ENCODE peak calls at places on chromosomes 12 and 14, in six cellular contexts. P, B, A, H, D and T are unnamed samples.

GRCh38 chr14:31792726-31793125 is 231.5 kb downstream of the NUBPL start:
- DNase-seq in P (no peak), B (no peak), A (no peak), H (no peak), D (no peak), T (no peak)

GRCh38 chr12:129193263-129193871 is 340.1 kb downstream of the GLT1D1 start:
- DNase-seq in P (peak; percentile 9), B (no peak), A (peak; percentile 24), H (peak; percentile 30), D (no peak), T (peak; percentile 29)

GRCh38 chr12:48380596-48380995 is 29.9 kb upstream of the ZNF641 start:
- DNase-seq in P (no peak), B (no peak), A (no peak), H (no peak), D (no peak), T (no peak)

GRCh38 chr14:65002586-65003210 is 16.0 kb downstream of the FNTB start:
- DNase-seq in P (peak; percentile 74), B (no peak), A (no peak), H (peak; percentile 32), D (no peak), T (no peak)

GRCh38 chr12:129900306-129900705 is 3.5 kb downstream of the TMEM132D start:
- DNase-seq in P (no peak), B (no peak), A (no peak), H (no peak), D (no peak), T (no peak)

GRCh38 chr12:52233462-52234141 is 559 bp downstream of the KRT7 start:
- DNase-seq in P (no peak), B (peak; percentile 55), A (no peak), H (no peak), D (no peak), T (no peak)

GRCh38 chr12:70571705-70572269 is 65.4 kb downstream of the PTPRB start:
- DNase-seq in P (no peak), B (no peak), A (no peak), H (no peak), D (no peak), T (no peak)

GRCh38 chr12:122721057-122721545 is 4.5 kb upstream of the HCAR3 start:
- DNase-seq in P (peak; percentile 16), B (no peak), A (no peak), H (peak; percentile 58), D (no peak), T (no peak)

GRCh38 chr12:76569685-76570604 is 10.4 kb upstream of the OSBPL8 start:
- DNase-seq in P (no peak), B (no peak), A (no peak), H (no peak), D (no peak), T (no peak)

DNA sequence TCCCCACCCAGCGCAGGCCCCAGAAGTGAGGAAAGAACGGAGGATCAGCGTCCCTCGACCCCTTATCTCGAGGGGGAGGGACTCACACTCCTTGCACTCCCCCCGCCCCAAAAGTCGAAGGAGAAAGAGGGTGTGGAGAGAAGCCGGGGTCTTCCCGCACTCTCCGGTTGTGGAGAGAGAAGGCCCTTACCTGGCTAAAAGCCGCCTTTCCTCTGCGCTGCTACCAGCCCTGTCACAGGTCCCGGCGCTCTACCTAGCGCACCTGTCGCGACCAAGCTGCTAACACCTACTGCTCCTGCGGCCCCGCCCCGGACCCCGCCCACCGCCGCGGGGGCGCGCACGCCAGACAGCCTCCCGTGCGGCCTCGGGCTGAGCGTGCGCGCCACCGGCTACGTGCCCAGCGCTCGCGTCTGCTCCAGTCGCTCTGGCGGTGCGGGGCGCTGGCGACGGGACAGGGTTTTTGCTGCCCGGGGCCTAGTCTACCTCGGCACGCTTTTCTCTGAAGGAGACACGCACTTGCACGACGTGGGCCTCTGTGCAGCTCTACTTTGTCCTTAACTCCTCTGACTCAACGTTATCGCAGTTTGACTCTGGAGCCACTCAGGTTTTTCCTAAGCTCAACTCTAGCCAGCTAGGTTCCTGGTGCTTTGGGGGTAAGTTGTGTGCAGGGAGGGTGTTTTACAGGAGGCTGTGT is at the start of gene LIMA1:
- DNase-seq in P (peak; percentile 78), B (peak; percentile 96), A (peak; percentile 96), H (peak; percentile 76), D (peak; percentile 88), T (peak; percentile 73)
- TF ChIP-seq CTCF in P (no peak), B (peak; percentile 52), A (no peak), H (no peak), D (peak; percentile 79), T (no peak)

DNA sequence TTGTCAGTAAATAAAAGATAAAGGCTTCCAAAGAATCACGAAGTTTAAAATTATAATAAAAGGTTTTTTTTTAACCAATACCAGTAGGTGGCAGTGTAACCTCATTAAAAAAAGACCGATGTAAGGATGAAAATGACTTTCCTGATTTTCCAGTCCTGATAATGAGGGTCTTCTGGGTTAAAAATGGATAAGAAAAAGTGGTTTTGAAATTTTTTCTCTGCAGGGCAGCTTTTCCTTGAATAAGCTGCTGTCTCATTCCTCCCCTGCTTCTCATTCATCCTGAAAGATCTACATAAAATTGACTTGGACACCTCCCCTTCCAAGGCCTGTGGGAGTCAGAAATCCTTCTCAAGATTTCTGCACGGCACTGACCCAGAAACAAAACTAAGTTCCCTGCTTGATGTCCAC is 58.9 kb upstream of the FBXO33 start:
- DNase-seq in P (peak; percentile 66), B (no peak), A (no peak), H (peak; percentile 70), D (no peak), T (no peak)
- TF ChIP-seq CTCF in P (no peak), B (peak; percentile 45), A (no peak), H (peak; percentile 18), D (peak; percentile 37), T (peak; percentile 81)

GRCh38 chr12:75345531-75345930 is 11.1 kb downstream of the GLIPR1L1 start:
- DNase-seq in P (peak; percentile 20), B (no peak), A (no peak), H (no peak), D (no peak), T (no peak)
- TF ChIP-seq CTCF in P (no peak), B (no peak), A (no peak), H (no peak), D (no peak), T (no peak)

DNA sequence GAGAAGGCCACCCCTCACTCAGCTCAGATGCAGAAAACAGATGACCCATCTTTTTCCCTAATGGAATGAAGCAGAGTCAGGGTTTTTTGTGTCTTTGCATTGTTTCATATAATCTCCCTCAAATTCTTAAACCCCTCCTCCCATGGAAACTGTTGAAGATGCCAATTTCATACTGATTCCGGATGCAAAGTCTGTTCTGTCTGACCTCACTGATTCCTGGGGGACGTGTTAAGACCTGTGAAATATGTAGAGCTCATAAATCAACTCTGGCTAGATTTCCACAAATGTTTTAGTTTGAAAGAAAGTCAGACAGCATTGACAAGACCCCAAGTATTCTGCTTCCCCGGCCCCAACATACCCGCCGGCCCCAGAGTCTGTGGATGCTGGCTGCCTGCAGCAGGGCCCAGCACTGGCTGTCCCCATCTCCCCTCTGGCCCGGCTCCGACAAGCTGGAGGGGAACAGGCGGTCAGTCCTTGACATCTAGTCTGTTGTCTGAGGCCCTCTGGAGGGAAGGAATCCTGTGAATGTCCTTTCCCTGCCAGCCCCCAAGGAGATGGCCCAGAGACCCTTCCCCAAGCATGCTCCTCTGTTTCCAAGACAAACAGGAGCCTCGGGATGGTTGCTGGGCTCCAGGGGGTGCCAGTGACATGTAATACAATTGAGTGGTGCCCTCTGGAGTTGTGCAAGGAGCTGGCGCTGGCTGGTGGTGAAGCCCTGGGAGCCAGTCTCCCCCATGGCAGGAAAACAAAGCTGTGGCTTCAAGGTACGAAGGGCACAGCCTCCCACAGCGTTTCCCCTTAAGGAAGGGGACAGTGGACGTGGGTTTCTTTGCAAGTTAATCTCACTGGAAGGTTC is 22.4 kb downstream of the FBLN5 start:
- DNase-seq in P (peak; percentile 63), B (no peak), A (no peak), H (no peak), D (no peak), T (no peak)
- TF ChIP-seq CTCF in P (no peak), B (no peak), A (no peak), H (no peak), D (no peak), T (no peak)

DNA sequence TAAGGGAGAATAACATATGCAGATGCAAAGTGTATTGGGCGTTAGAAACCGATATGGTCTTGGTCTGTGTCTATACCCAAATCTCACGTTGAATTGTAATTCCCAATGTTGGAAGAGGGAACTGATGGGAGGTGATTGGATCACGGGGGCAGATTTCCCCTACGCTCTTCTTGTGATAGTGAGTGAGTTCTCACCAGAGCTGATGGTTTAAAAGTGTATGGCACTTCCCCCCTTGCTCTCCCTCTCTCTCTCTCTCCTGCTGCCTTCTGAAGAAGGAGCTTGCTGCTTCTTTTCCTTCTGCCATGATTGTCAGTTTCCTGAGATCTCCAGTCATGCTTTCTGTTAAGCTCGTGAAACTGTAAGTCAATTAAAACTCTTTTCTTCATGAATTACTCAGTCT is 1891.2 kb upstream of the FLRT2 start:
- DNase-seq in P (no peak), B (no peak), A (no peak), H (no peak), D (no peak), T (no peak)
- TF ChIP-seq CTCF in P (no peak), B (no peak), A (no peak), H (no peak), D (no peak), T (no peak)

GRCh38 chr12:9647825-9648700 is 21.4 kb upstream of the CLEC2D start:
- DNase-seq in P (peak; percentile 65), B (peak; percentile 98), A (peak; percentile 65), H (peak; percentile 80), D (peak; percentile 79), T (peak; percentile 58)
- TF ChIP-seq CTCF in P (peak; percentile 6), B (peak; percentile 19), A (no peak), H (no peak), D (peak; percentile 25), T (peak; percentile 21)

GRCh38 chr12:79000501-79000900 is 135.9 kb downstream of the SYT1 start:
- DNase-seq in P (peak; percentile 32), B (no peak), A (no peak), H (no peak), D (no peak), T (no peak)

GRCh38 chr12:79001404-79001803 is 136.8 kb downstream of the SYT1 start:
- DNase-seq in P (no peak), B (no peak), A (no peak), H (no peak), D (no peak), T (no peak)

GRCh38 chr12:79008591-79008990 is 144.0 kb downstream of the SYT1 start:
- DNase-seq in P (no peak), B (no peak), A (no peak), H (no peak), D (no peak), T (no peak)

GRCh38 chr12:79006306-79006705 is 141.7 kb downstream of the SYT1 start:
- DNase-seq in P (peak; percentile 54), B (no peak), A (no peak), H (no peak), D (no peak), T (no peak)
- TF ChIP-seq CTCF in P (peak; percentile 21), B (no peak), A (no peak), H (peak; percentile 36), D (no peak), T (no peak)

GRCh38 chr12:105502426-105502930 is 172.0 kb downstream of the C12orf75 start:
- DNase-seq in P (no peak), B (no peak), A (no peak), H (no peak), D (no peak), T (no peak)
- TF ChIP-seq CTCF in P (no peak), B (no peak), A (no peak), H (no peak), D (no peak), T (no peak)